ENCODE peak calls at places on chromosomes 13 and 19, in six cellular contexts. One of them, this sample, is unnamed.
A peak's percentile ranks its signal among the peaks of the same experiment; 100 is the strongest.

GRCh38 chr13:40375522-40376171 is 290.8 kb downstream of the FOXO1 start:
- DNase-seq in foreskin keratinocyte: no peak
- DNase-seq in heart left ventricle: no peak
- DNase-seq in left ventricle myocardium inferior: no peak
- DNase-seq in neural crest cell: no peak
- DNase-seq in tibial artery: peak; percentile 39
- DNase-seq in this sample: no peak

GRCh38 chr13:70792121-70792520 is 683.9 kb upstream of the KLHL1 start:
- DNase-seq in foreskin keratinocyte: no peak
- DNase-seq in heart left ventricle: no peak
- DNase-seq in left ventricle myocardium inferior: no peak
- DNase-seq in neural crest cell: no peak
- DNase-seq in tibial artery: no peak
- DNase-seq in this sample: no peak

GRCh38 chr13:44104969-44105368 is 225.3 kb downstream of the LACC1 start:
- DNase-seq in foreskin keratinocyte: no peak
- DNase-seq in heart left ventricle: no peak
- DNase-seq in left ventricle myocardium inferior: no peak
- DNase-seq in neural crest cell: no peak
- DNase-seq in tibial artery: no peak
- DNase-seq in this sample: no peak

GRCh38 chr13:77000475-77000874 is 8.6 kb downstream of the CLN5 start:
- DNase-seq in foreskin keratinocyte: no peak
- DNase-seq in heart left ventricle: no peak
- DNase-seq in left ventricle myocardium inferior: no peak
- DNase-seq in neural crest cell: no peak
- DNase-seq in tibial artery: no peak
- DNase-seq in this sample: no peak

GRCh38 chr19:18317998-18318800 is 4.7 kb downstream of the LSM4 start:
- DNase-seq in foreskin keratinocyte: no peak
- DNase-seq in heart left ventricle: peak; percentile 59
- DNase-seq in left ventricle myocardium inferior: peak; percentile 55
- DNase-seq in neural crest cell: no peak
- DNase-seq in tibial artery: no peak
- DNase-seq in this sample: no peak

GRCh38 chr19:36225219-36225892 is 10.4 kb downstream of the ZNF146 start:
- DNase-seq in foreskin keratinocyte: no peak
- DNase-seq in heart left ventricle: no peak
- DNase-seq in left ventricle myocardium inferior: no peak
- DNase-seq in neural crest cell: no peak
- DNase-seq in tibial artery: no peak
- DNase-seq in this sample: no peak

GRCh38 chr19:47229674-47230121 is 1.3 kb downstream of the BBC3 start:
- DNase-seq in foreskin keratinocyte: no peak
- DNase-seq in heart left ventricle: no peak
- DNase-seq in left ventricle myocardium inferior: no peak
- DNase-seq in neural crest cell: no peak
- DNase-seq in tibial artery: no peak
- DNase-seq in this sample: no peak

GRCh38 chr19:31562916-31563626 is 213.8 kb upstream of the TSHZ3 start:
- DNase-seq in foreskin keratinocyte: no peak
- DNase-seq in heart left ventricle: no peak
- DNase-seq in left ventricle myocardium inferior: no peak
- DNase-seq in neural crest cell: no peak
- DNase-seq in tibial artery: no peak
- DNase-seq in this sample: no peak

GRCh38 chr19:35712529-35712909 is 5.3 kb upstream of the KMT2B start:
- DNase-seq in foreskin keratinocyte: no peak
- DNase-seq in heart left ventricle: no peak
- DNase-seq in left ventricle myocardium inferior: no peak
- DNase-seq in neural crest cell: no peak
- DNase-seq in tibial artery: no peak
- DNase-seq in this sample: no peak

GRCh38 chr19:35170359-35171061 is 16.0 kb downstream of the FXYD5 start:
- DNase-seq in foreskin keratinocyte: no peak
- DNase-seq in heart left ventricle: no peak
- DNase-seq in left ventricle myocardium inferior: no peak
- DNase-seq in neural crest cell: no peak
- DNase-seq in tibial artery: no peak
- DNase-seq in this sample: no peak

GRCh38 chr19:38277549-38277948 is 13.2 kb downstream of the SPINT2 start:
- DNase-seq in foreskin keratinocyte: no peak
- DNase-seq in heart left ventricle: no peak
- DNase-seq in left ventricle myocardium inferior: no peak
- DNase-seq in neural crest cell: no peak
- DNase-seq in tibial artery: no peak
- DNase-seq in this sample: no peak

DNA sequence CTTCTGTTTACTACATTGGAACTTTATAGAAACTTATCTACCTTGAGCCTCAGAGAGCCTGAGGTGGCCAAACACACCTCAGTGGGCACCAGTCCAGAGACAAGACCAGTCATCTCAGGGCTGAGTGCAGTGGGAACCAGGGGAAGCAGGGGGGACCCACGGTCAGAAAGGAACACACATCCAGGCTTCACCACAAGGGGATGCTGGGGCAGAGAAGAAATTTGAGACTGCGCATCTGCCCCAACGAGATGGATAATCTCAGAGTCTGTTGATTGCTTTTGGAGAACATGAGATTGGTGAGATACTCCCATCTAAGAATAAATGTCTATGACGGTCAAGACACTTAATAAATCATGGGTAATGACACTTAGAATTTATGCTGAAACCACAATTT is 98.7 kb downstream of the DOCK9 start:
- DNase-seq in foreskin keratinocyte: no peak
- DNase-seq in heart left ventricle: no peak
- DNase-seq in left ventricle myocardium inferior: no peak
- DNase-seq in neural crest cell: no peak
- DNase-seq in tibial artery: no peak
- DNase-seq in this sample: no peak
- TF ChIP-seq CTCF in foreskin keratinocyte: peak; percentile 12
- TF ChIP-seq CTCF in heart left ventricle: no peak
- TF ChIP-seq CTCF in left ventricle myocardium inferior: no peak
- TF ChIP-seq CTCF in neural crest cell: peak; percentile 21
- TF ChIP-seq CTCF in tibial artery: no peak
- TF ChIP-seq CTCF in this sample: no peak

GRCh38 chr19:53504903-53505302 is 33.0 kb upstream of the ZNF331 start:
- DNase-seq in foreskin keratinocyte: no peak
- DNase-seq in heart left ventricle: no peak
- DNase-seq in left ventricle myocardium inferior: no peak
- DNase-seq in neural crest cell: no peak
- DNase-seq in tibial artery: peak; percentile 32
- DNase-seq in this sample: no peak
- TF ChIP-seq CTCF in foreskin keratinocyte: no peak
- TF ChIP-seq CTCF in heart left ventricle: no peak
- TF ChIP-seq CTCF in left ventricle myocardium inferior: no peak
- TF ChIP-seq CTCF in neural crest cell: no peak
- TF ChIP-seq CTCF in tibial artery: no peak
- TF ChIP-seq CTCF in this sample: no peak

DNA sequence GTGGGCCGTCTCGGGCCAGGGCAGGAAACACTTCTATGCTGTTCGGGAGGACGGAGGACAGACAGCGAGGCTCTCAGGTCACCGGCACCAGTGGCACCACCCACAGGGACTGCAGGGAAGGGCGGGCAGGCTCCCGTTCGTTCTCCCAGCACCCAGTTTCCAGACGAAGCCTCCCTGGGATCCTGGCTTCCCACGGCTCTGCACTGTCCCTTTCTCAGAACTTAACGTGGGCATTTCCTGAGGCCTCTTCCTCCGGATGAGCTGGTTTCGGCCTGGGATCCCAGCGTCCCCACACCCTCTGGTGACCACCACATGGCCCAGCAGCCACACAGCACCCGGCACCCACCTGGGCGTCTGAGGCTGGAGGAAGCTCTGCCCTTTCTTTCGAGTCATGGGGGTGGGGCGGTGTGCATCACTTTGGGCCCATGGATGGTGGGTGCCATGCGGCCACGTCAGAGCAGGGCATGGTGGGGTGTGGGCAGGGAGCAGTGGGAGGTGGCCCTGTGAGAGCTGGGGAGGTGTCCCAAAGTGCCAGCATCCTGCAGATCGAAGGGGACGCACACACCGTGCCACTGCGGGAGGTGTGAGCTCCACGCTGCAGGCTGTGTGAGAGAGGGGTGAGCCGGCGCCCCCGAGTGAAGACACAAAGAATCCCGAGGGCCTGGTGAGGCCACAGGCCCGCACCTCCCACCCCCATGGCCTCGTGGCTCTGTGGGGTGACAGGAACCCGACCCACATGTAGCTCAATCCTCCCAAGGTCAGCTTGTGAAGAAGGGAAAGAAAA is 38.7 kb upstream of the GRTP1 start:
- DNase-seq in foreskin keratinocyte: no peak
- DNase-seq in heart left ventricle: no peak
- DNase-seq in left ventricle myocardium inferior: no peak
- DNase-seq in neural crest cell: no peak
- DNase-seq in tibial artery: no peak
- DNase-seq in this sample: no peak
- TF ChIP-seq CTCF in foreskin keratinocyte: no peak
- TF ChIP-seq CTCF in heart left ventricle: no peak
- TF ChIP-seq CTCF in left ventricle myocardium inferior: no peak
- TF ChIP-seq CTCF in neural crest cell: no peak
- TF ChIP-seq CTCF in tibial artery: no peak
- TF ChIP-seq CTCF in this sample: no peak

GRCh38 chr19:2288010-2288742 is 6.2 kb upstream of the PEAK3 start:
- DNase-seq in foreskin keratinocyte: no peak
- DNase-seq in heart left ventricle: no peak
- DNase-seq in left ventricle myocardium inferior: no peak
- DNase-seq in neural crest cell: no peak
- DNase-seq in tibial artery: no peak
- DNase-seq in this sample: no peak

GRCh38 chr19:2287585-2287984 is 5.6 kb upstream of the PEAK3 start:
- DNase-seq in foreskin keratinocyte: no peak
- DNase-seq in heart left ventricle: no peak
- DNase-seq in left ventricle myocardium inferior: no peak
- DNase-seq in neural crest cell: no peak
- DNase-seq in tibial artery: no peak
- DNase-seq in this sample: no peak

GRCh38 chr19:2290441-2291184 is 8.6 kb upstream of the PEAK3 start:
- DNase-seq in foreskin keratinocyte: no peak
- DNase-seq in heart left ventricle: no peak
- DNase-seq in left ventricle myocardium inferior: no peak
- DNase-seq in neural crest cell: no peak
- DNase-seq in tibial artery: no peak
- DNase-seq in this sample: peak; percentile 70

GRCh38 chr19:2289714-2290435 is 7.9 kb upstream of the PEAK3 start:
- DNase-seq in foreskin keratinocyte: no peak
- DNase-seq in heart left ventricle: no peak
- DNase-seq in left ventricle myocardium inferior: peak; percentile 42
- DNase-seq in neural crest cell: no peak
- DNase-seq in tibial artery: no peak
- DNase-seq in this sample: peak; percentile 92

DNA sequence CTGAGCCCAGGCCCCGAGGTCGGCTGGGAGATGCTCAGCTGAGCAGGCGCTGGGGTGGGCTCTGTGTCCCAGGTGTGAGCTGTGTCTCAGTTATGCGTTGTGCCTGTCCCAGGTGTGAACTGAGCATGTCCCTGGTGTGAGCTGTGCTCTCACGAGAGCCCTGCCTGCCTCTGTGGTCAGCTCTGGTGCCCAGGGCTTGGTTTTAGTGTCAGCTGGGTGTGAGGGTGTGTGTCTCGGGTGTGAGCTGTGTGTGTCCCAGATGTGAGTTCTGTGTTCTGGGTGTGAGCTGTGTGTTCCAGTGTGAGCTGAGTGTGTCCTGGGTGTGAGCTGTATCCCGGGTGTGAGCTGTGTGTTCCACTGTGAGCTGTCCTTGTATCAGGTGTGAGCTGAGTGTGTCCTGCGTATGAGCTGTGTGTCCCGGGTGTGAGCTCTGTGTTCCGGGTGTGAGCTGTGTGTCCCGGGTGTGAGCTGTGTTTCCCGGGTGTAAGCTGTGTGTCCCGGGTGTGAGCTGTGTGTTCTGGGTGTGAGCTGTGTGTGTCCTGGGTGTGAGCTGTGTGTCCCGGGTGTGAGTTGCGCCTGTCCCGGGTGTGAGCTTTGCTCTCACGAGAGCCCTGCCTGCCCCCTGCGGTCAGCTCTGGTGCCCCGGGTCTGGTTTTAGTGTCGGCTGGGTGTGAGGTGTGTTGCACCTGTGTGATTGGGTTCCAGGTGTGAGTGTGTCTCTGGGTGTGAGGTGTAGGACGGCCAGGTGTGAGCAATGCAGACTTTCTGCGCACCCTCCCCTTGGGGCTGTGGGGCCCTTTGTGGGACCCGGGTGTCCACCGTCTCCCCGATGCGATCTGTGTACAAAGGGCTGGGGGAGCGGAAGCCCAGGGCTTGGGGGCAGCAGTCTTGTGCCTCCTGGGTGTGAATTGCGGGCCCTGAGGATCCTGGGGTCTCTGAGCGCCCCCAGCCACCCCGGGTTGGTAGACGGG is 7.1 kb upstream of the PEAK3 start:
- DNase-seq in foreskin keratinocyte: no peak
- DNase-seq in heart left ventricle: no peak
- DNase-seq in left ventricle myocardium inferior: no peak
- DNase-seq in neural crest cell: no peak
- DNase-seq in tibial artery: no peak
- DNase-seq in this sample: no peak
- TF ChIP-seq CTCF in foreskin keratinocyte: no peak
- TF ChIP-seq CTCF in heart left ventricle: no peak
- TF ChIP-seq CTCF in left ventricle myocardium inferior: no peak
- TF ChIP-seq CTCF in neural crest cell: no peak
- TF ChIP-seq CTCF in tibial artery: no peak
- TF ChIP-seq CTCF in this sample: no peak

GRCh38 chr19:45087531-45087930 is 5.4 kb upstream of the PPP1R37 start:
- DNase-seq in foreskin keratinocyte: no peak
- DNase-seq in heart left ventricle: no peak
- DNase-seq in left ventricle myocardium inferior: no peak
- DNase-seq in neural crest cell: no peak
- DNase-seq in tibial artery: no peak
- DNase-seq in this sample: no peak

GRCh38 chr19:45092747-45093678 is at the start of gene PPP1R37:
- DNase-seq in foreskin keratinocyte: peak; percentile 92
- DNase-seq in heart left ventricle: peak; percentile 92
- DNase-seq in left ventricle myocardium inferior: peak; percentile 91
- DNase-seq in neural crest cell: peak; percentile 89
- DNase-seq in tibial artery: peak; percentile 93
- DNase-seq in this sample: peak; percentile 96

GRCh38 chr19:45091031-45091918 is 1.7 kb upstream of the PPP1R37 start:
- DNase-seq in foreskin keratinocyte: peak; percentile 94
- DNase-seq in heart left ventricle: peak; percentile 98
- DNase-seq in left ventricle myocardium inferior: peak; percentile 98
- DNase-seq in neural crest cell: peak; percentile 100
- DNase-seq in tibial artery: peak; percentile 97
- DNase-seq in this sample: peak; percentile 91

GRCh38 chr19:45090598-45090997 is 2.4 kb upstream of the PPP1R37 start:
- DNase-seq in foreskin keratinocyte: no peak
- DNase-seq in heart left ventricle: no peak
- DNase-seq in left ventricle myocardium inferior: no peak
- DNase-seq in neural crest cell: no peak
- DNase-seq in tibial artery: no peak
- DNase-seq in this sample: no peak

GRCh38 chr19:45090034-45090433 is 2.9 kb upstream of the PPP1R37 start:
- DNase-seq in foreskin keratinocyte: no peak
- DNase-seq in heart left ventricle: no peak
- DNase-seq in left ventricle myocardium inferior: no peak
- DNase-seq in neural crest cell: no peak
- DNase-seq in tibial artery: no peak
- DNase-seq in this sample: no peak
- TF ChIP-seq CTCF in foreskin keratinocyte: no peak
- TF ChIP-seq CTCF in heart left ventricle: no peak
- TF ChIP-seq CTCF in left ventricle myocardium inferior: no peak
- TF ChIP-seq CTCF in neural crest cell: no peak
- TF ChIP-seq CTCF in tibial artery: no peak
- TF ChIP-seq CTCF in this sample: no peak